ENCODE peak calls at places on chromosomes 16 and 17, in ten cellular contexts. G, I, X, A, R, W, F, Y, Q and K are unnamed samples.

GRCh38 chr17:82388922-82389283 is 17.3 kb downstream of the UTS2R start:
- DNase-seq in A (no peak), Y (no peak), R (no peak), X (no peak), F (no peak), G (no peak), W (no peak), Q (no peak), I (no peak), K (no peak)

GRCh38 chr17:72258711-72259110 is 137.9 kb downstream of the SOX9 start:
- DNase-seq in X (no peak), R (no peak), F (no peak), A (no peak), I (no peak), Q (no peak), Y (no peak), G (no peak), W (no peak), K (no peak)

GRCh38 chr17:51778842-51779241 is 379.7 kb downstream of the CA10 start:
- DNase-seq in W (no peak), A (no peak), I (no peak), Y (no peak), F (no peak), Q (no peak), G (no peak), R (no peak), X (no peak), K (no peak)

GRCh38 chr17:2449486-2449885 is 48.6 kb upstream of the MNT start:
- DNase-seq in G (no peak), I (no peak), F (no peak), A (no peak), X (no peak), W (no peak), R (no peak), Y (no peak), Q (no peak), K (no peak)

GRCh38 chr17:2082003-2082862 is 27.3 kb downstream of the HIC1 start:
- DNase-seq in G (no peak), Q (no peak), X (no peak), R (no peak), Y (no peak), A (no peak), I (no peak), W (no peak), F (no peak), K (no peak)

GRCh38 chr17:47739150-47739549 is 6.1 kb downstream of the TBX21 start:
- DNase-seq in R (no peak), F (no peak), G (no peak), Q (no peak), X (no peak), I (no peak), W (no peak), Y (no peak), A (no peak), K (no peak)

GRCh38 chr16:31080035-31080629 is 5.9 kb downstream of the ZNF646 start:
- DNase-seq in R (no peak), Q (no peak), I (no peak), X (no peak), Y (no peak), F (no peak), A (no peak), G (no peak), W (peak), K (no peak)

GRCh38 chr16:27235938-27236245 is 32.6 kb downstream of the KDM8 start:
- DNase-seq in W (no peak), F (no peak), G (peak), Y (no peak), I (no peak), X (no peak), R (no peak), A (no peak), Q (no peak), K (no peak)

GRCh38 chr17:81086789-81087551 is 52.0 kb downstream of the BAIAP2 start:
- DNase-seq in R (no peak), F (no peak), G (no peak), A (no peak), Q (no peak), W (no peak), Y (no peak), X (no peak), I (no peak), K (no peak)

GRCh38 chr16:49766280-49766679 is 89.6 kb downstream of the ZNF423 start:
- DNase-seq in G (no peak), Q (no peak), Y (no peak), F (no peak), A (no peak), I (no peak), R (no peak), W (no peak), X (no peak), K (no peak)

GRCh38 chr17:64339516-64340475 is 50.9 kb downstream of the PECAM1 start:
- DNase-seq in A (no peak), I (no peak), X (no peak), F (no peak), G (no peak), Y (no peak), Q (no peak), W (no peak), R (no peak), K (no peak)

GRCh38 chr16:50539822-50540710 is 8.1 kb upstream of the NKD1 start:
- DNase-seq in F (no peak), R (no peak), A (no peak), Q (no peak), Y (peak), I (no peak), W (no peak), G (no peak), X (no peak), K (no peak)

GRCh38 chr17:58417300-58418092 is at the start of gene RNF43:
- DNase-seq in F (peak), W (peak), X (peak), A (peak), Q (peak), Y (peak), R (peak), I (peak), G (peak), K (peak)

GRCh38 chr17:8837438-8838075 is 29.9 kb downstream of the PIK3R6 start:
- DNase-seq in W (no peak), I (no peak), A (no peak), F (no peak), Q (no peak), Y (no peak), X (no peak), R (no peak), G (no peak), K (no peak)

GRCh38 chr16:78675312-78675711 is 575.9 kb downstream of the WWOX start:
- DNase-seq in X (no peak), G (no peak), Q (no peak), W (no peak), I (no peak), F (no peak), A (no peak), R (no peak), Y (no peak), K (no peak)

GRCh38 chr16:75402821-75403475 is 30.4 kb downstream of the CFDP1 start:
- DNase-seq in I (peak), X (peak), A (peak), Y (no peak), R (no peak), W (peak), Q (no peak), G (no peak), F (no peak), K (no peak)

GRCh38 chr16:89017543-89017942 is 40.5 kb upstream of the CBFA2T3 start:
- DNase-seq in R (no peak), A (no peak), X (no peak), W (no peak), Q (no peak), Y (no peak), F (no peak), G (no peak), I (no peak), K (no peak)

GRCh38 chr17:49753959-49754391 is 10.0 kb downstream of the FAM117A start:
- DNase-seq in X (no peak), R (no peak), F (no peak), W (no peak), Q (no peak), I (no peak), Y (no peak), G (no peak), A (no peak), K (no peak)

GRCh38 chr16:76214856-76215255 is 62.3 kb upstream of the CNTNAP4 start:
- DNase-seq in G (no peak), W (no peak), Q (no peak), Y (no peak), A (no peak), F (no peak), X (no peak), I (no peak), R (no peak), K (no peak)

GRCh38 chr17:16491703-16492612 is at the start of gene LRRC75A:
- DNase-seq in I (no peak), Y (peak), Q (no peak), X (no peak), W (peak), G (peak), A (no peak), F (no peak), R (peak), K (no peak)

GRCh38 chr17:49344914-49345313 is 17.1 kb downstream of the ZNF652 start:
- DNase-seq in A (no peak), I (peak), X (no peak), R (no peak), W (no peak), Q (no peak), F (no peak), G (no peak), Y (no peak), K (no peak)

GRCh38 chr16:84369938-84370627 is 1.7 kb downstream of the ATP2C2 start:
- DNase-seq in I (no peak), F (no peak), A (no peak), W (no peak), R (no peak), Y (no peak), X (no peak), G (no peak), Q (no peak), K (no peak)

GRCh38 chr16:58024673-58025350 is 742 bp upstream of the MMP15 start:
- DNase-seq in R (no peak), W (peak), A (no peak), Q (no peak), F (no peak), X (peak), G (peak), Y (peak), I (no peak), K (no peak)

GRCh38 chr16:85718682-85719081 is 29.9 kb upstream of the GINS2 start:
- DNase-seq in I (no peak), X (no peak), R (no peak), G (no peak), A (no peak), Q (no peak), W (peak), Y (peak), F (no peak), K (no peak)

GRCh38 chr17:45311762-45312476 is 4.9 kb downstream of the MAP3K14 start:
- DNase-seq in I (peak), X (peak), R (peak), Y (no peak), W (no peak), A (peak), F (no peak), Q (no peak), G (peak), K (no peak)

GRCh38 chr17:49193513-49194296 is 16.7 kb downstream of the GNGT2 start:
- DNase-seq in X (peak), R (no peak), A (peak), Y (peak), Q (peak), F (no peak), W (no peak), I (peak), G (no peak), K (no peak)

GRCh38 chr16:74680681-74681080 is 14.0 kb upstream of the RFWD3 start:
- DNase-seq in R (no peak), G (no peak), X (no peak), I (no peak), F (no peak), Y (no peak), A (no peak), Q (no peak), W (no peak), K (no peak)

GRCh38 chr16:12247811-12248210 is 271.3 kb downstream of the SNX29 start:
- DNase-seq in A (no peak), R (no peak), I (no peak), Q (no peak), G (no peak), X (no peak), Y (no peak), F (no peak), W (no peak), K (no peak)

GRCh38 chr16:3861808-3862451 is 18.6 kb downstream of the CREBBP start:
- DNase-seq in X (no peak), R (no peak), Y (no peak), A (peak), Q (no peak), I (no peak), W (no peak), G (no peak), F (no peak), K (no peak)

GRCh38 chr16:48959204-48959603 is 322.4 kb downstream of the CBLN1 start:
- DNase-seq in Y (no peak), Q (no peak), F (no peak), R (no peak), G (no peak), X (no peak), I (no peak), W (no peak), A (peak), K (no peak)